ENCODE peak calls at places on chromosome 10, in nine cellular contexts. One of them, this sample, is unnamed.
A peak's percentile ranks its signal among the peaks of the same experiment; 100 is the strongest.

GRCh38 chr10:69335613-69336012 is 57.3 kb downstream of the HK1 start:
- DNase-seq in head of caudate nucleus: no peak
- DNase-seq in EH: no peak
- DNase-seq in fibroblast of the conjunctiva: no peak
- DNase-seq in astrocyte of the spinal cord: no peak
- DNase-seq in amniotic epithelial cell: no peak
- DNase-seq in epithelial cell of esophagus: no peak
- DNase-seq in amniotic stem cell: no peak
- DNase-seq in AG10803: no peak
- DNase-seq in this sample: no peak

GRCh38 chr10:72073677-72074412 is 14.5 kb downstream of the SPOCK2 start:
- DNase-seq in head of caudate nucleus: no peak
- DNase-seq in EH: no peak
- DNase-seq in fibroblast of the conjunctiva: no peak
- DNase-seq in astrocyte of the spinal cord: no peak
- DNase-seq in amniotic epithelial cell: no peak
- DNase-seq in epithelial cell of esophagus: no peak
- DNase-seq in amniotic stem cell: no peak
- DNase-seq in AG10803: no peak
- DNase-seq in this sample: no peak

GRCh38 chr10:133453516-133454203 is at the start of gene SCART1:
- DNase-seq in head of caudate nucleus: no peak
- DNase-seq in EH: no peak
- DNase-seq in fibroblast of the conjunctiva: no peak
- DNase-seq in astrocyte of the spinal cord: no peak
- DNase-seq in amniotic epithelial cell: no peak
- DNase-seq in epithelial cell of esophagus: no peak
- DNase-seq in amniotic stem cell: no peak
- DNase-seq in AG10803: no peak
- DNase-seq in this sample: no peak

GRCh38 chr10:26439436-26440090 is 1.4 kb downstream of the APBB1IP start:
- DNase-seq in head of caudate nucleus: no peak
- DNase-seq in EH: peak; percentile 59
- DNase-seq in fibroblast of the conjunctiva: no peak
- DNase-seq in astrocyte of the spinal cord: no peak
- DNase-seq in amniotic epithelial cell: no peak
- DNase-seq in epithelial cell of esophagus: no peak
- DNase-seq in amniotic stem cell: no peak
- DNase-seq in AG10803: peak; percentile 51
- DNase-seq in this sample: no peak

GRCh38 chr10:100828744-100829102 is 83.3 kb downstream of the PAX2 start:
- DNase-seq in head of caudate nucleus: no peak
- DNase-seq in EH: no peak
- DNase-seq in fibroblast of the conjunctiva: no peak
- DNase-seq in astrocyte of the spinal cord: no peak
- DNase-seq in amniotic epithelial cell: no peak
- DNase-seq in epithelial cell of esophagus: no peak
- DNase-seq in amniotic stem cell: no peak
- DNase-seq in AG10803: no peak
- DNase-seq in this sample: no peak

GRCh38 chr10:124545346-124545745 is 83.7 kb downstream of the LHPP start:
- DNase-seq in head of caudate nucleus: no peak
- DNase-seq in EH: no peak
- DNase-seq in fibroblast of the conjunctiva: no peak
- DNase-seq in astrocyte of the spinal cord: no peak
- DNase-seq in amniotic epithelial cell: no peak
- DNase-seq in epithelial cell of esophagus: peak; percentile 43
- DNase-seq in amniotic stem cell: no peak
- DNase-seq in AG10803: no peak
- DNase-seq in this sample: no peak

GRCh38 chr10:42933454-42934340 is 143.2 kb upstream of the RET start:
- DNase-seq in head of caudate nucleus: no peak
- DNase-seq in EH: no peak
- DNase-seq in fibroblast of the conjunctiva: no peak
- DNase-seq in astrocyte of the spinal cord: peak; percentile 25
- DNase-seq in amniotic epithelial cell: no peak
- DNase-seq in epithelial cell of esophagus: peak; percentile 9
- DNase-seq in amniotic stem cell: no peak
- DNase-seq in AG10803: no peak
- DNase-seq in this sample: no peak

GRCh38 chr10:133087679-133088523 is at the start of gene ADGRA1:
- DNase-seq in head of caudate nucleus: peak; percentile 58
- DNase-seq in EH: no peak
- DNase-seq in fibroblast of the conjunctiva: no peak
- DNase-seq in astrocyte of the spinal cord: no peak
- DNase-seq in amniotic epithelial cell: no peak
- DNase-seq in epithelial cell of esophagus: no peak
- DNase-seq in amniotic stem cell: no peak
- DNase-seq in AG10803: no peak
- DNase-seq in this sample: no peak

GRCh38 chr10:128398103-128398502 is 271.9 kb upstream of the MKI67 start:
- DNase-seq in head of caudate nucleus: no peak
- DNase-seq in EH: no peak
- DNase-seq in fibroblast of the conjunctiva: no peak
- DNase-seq in astrocyte of the spinal cord: no peak
- DNase-seq in amniotic epithelial cell: no peak
- DNase-seq in epithelial cell of esophagus: no peak
- DNase-seq in amniotic stem cell: no peak
- DNase-seq in AG10803: no peak
- DNase-seq in this sample: no peak

GRCh38 chr10:91286572-91286971 is 66.1 kb downstream of the PCGF5 start:
- DNase-seq in head of caudate nucleus: no peak
- DNase-seq in EH: no peak
- DNase-seq in fibroblast of the conjunctiva: no peak
- DNase-seq in astrocyte of the spinal cord: no peak
- DNase-seq in amniotic epithelial cell: no peak
- DNase-seq in epithelial cell of esophagus: no peak
- DNase-seq in amniotic stem cell: no peak
- DNase-seq in AG10803: no peak
- DNase-seq in this sample: no peak

GRCh38 chr10:67306588-67307205 is 380.9 kb downstream of the LRRTM3 start:
- DNase-seq in head of caudate nucleus: no peak
- DNase-seq in EH: peak; percentile 3
- DNase-seq in fibroblast of the conjunctiva: no peak
- DNase-seq in astrocyte of the spinal cord: peak; percentile 16
- DNase-seq in amniotic epithelial cell: peak; percentile 20
- DNase-seq in epithelial cell of esophagus: peak; percentile 13
- DNase-seq in amniotic stem cell: peak; percentile 9
- DNase-seq in AG10803: no peak
- DNase-seq in this sample: peak; percentile 36